ENCODE peak calls at places on chromosomes 3 and 15, in ten cellular contexts. G, X, P, H, Y, A, W, J, O and F are unnamed samples.

GRCh38 chr15:68217341-68217740 is 12.2 kb downstream of the CLN6 start:
- DNase-seq in W (no peak), G (no peak), Y (no peak), A (no peak), P (no peak), H (no peak), J (no peak), X (no peak), O (no peak), F (no peak)

GRCh38 chr3:110077093-110077492 is 739.7 kb upstream of the DPPA4 start:
- DNase-seq in X (no peak), A (no peak), W (no peak), G (no peak), J (no peak), P (no peak), O (no peak), Y (no peak), H (no peak), F (no peak)

GRCh38 chr3:111538111-111538510 is 3.9 kb upstream of the CD96 start:
- DNase-seq in Y (no peak), P (no peak), G (no peak), A (no peak), J (no peak), W (no peak), O (no peak), X (no peak), H (no peak), F (no peak)

GRCh38 chr3:186165331-186165730 is 56.4 kb upstream of the ETV5 start:
- DNase-seq in Y (no peak), G (no peak), A (no peak), J (no peak), W (no peak), O (no peak), X (no peak), H (no peak), P (no peak), F (no peak)

GRCh38 chr15:80308002-80308401 is 56.0 kb upstream of the CTXND1 start:
- DNase-seq in X (no peak), J (no peak), G (no peak), P (no peak), A (no peak), W (no peak), H (peak; percentile 72), O (no peak), Y (no peak), F (no peak)

GRCh38 chr3:9552252-9552999 is 1.2 kb downstream of the LHFPL4 start:
- DNase-seq in J (peak; percentile 48), A (peak; percentile 63), Y (no peak), O (no peak), H (peak; percentile 92), X (peak; percentile 11), G (peak; percentile 77), W (no peak), P (peak; percentile 16), F (peak; percentile 88)

GRCh38 chr3:126925411-126926171 is 57.3 kb upstream of the PLXNA1 start:
- DNase-seq in H (no peak), P (no peak), X (no peak), Y (no peak), W (no peak), O (no peak), J (no peak), G (no peak), A (no peak), F (no peak)

GRCh38 chr3:31610700-31611275 is 78.1 kb downstream of the STT3B start:
- DNase-seq in P (no peak), Y (no peak), A (no peak), X (no peak), H (no peak), W (peak; percentile 19), O (no peak), J (peak; percentile 60), G (peak; percentile 14), F (peak; percentile 38)

GRCh38 chr3:127734754-127735473 is 62.2 kb downstream of the ABTB1 start:
- DNase-seq in P (no peak), Y (no peak), W (peak; percentile 98), J (peak; percentile 94), X (no peak), O (no peak), G (no peak), H (no peak), A (no peak), F (no peak)

GRCh38 chr15:47741907-47742306 is 24.6 kb downstream of the SEMA6D start:
- DNase-seq in W (no peak), J (no peak), Y (no peak), X (no peak), O (no peak), H (no peak), A (no peak), G (no peak), P (no peak), F (no peak)

GRCh38 chr3:15007681-15008141 is 57.4 kb downstream of the MRPS25 start:
- DNase-seq in H (no peak), A (no peak), X (no peak), O (no peak), W (no peak), G (no peak), P (no peak), Y (no peak), J (no peak), F (no peak)

GRCh38 chr15:32852771-32853170 is 135.0 kb downstream of the GREM1 start:
- DNase-seq in Y (no peak), P (no peak), O (no peak), H (no peak), X (no peak), G (no peak), A (no peak), W (no peak), J (no peak), F (no peak)

GRCh38 chr3:71718069-71718468 is 7.1 kb downstream of the EIF4E3 start:
- DNase-seq in Y (no peak), O (no peak), G (no peak), P (no peak), W (no peak), J (no peak), H (no peak), X (peak; percentile 35), A (no peak), F (no peak)

GRCh38 chr3:124202754-124203153 is 210.8 kb upstream of the ROPN1 start:
- DNase-seq in H (no peak), P (peak; percentile 11), O (no peak), J (no peak), W (no peak), Y (no peak), G (no peak), A (no peak), X (no peak), F (no peak)

GRCh38 chr3:14768881-14769280 is 49.9 kb upstream of the FGD5 start:
- DNase-seq in X (no peak), A (peak; percentile 12), Y (no peak), J (no peak), G (no peak), O (no peak), W (no peak), P (no peak), H (no peak), F (peak; percentile 17)

GRCh38 chr3:115322901-115323300 is 175.8 kb upstream of the ZBTB20 start:
- DNase-seq in W (no peak), J (no peak), X (no peak), A (no peak), Y (no peak), H (no peak), G (no peak), P (no peak), O (no peak), F (no peak)

GRCh38 chr15:84143753-84144314 is 91.7 kb upstream of the GOLGA6L4 start:
- DNase-seq in W (no peak), X (no peak), Y (no peak), H (no peak), O (no peak), P (no peak), G (no peak), J (no peak), A (no peak), F (no peak)

GRCh38 chr3:36701903-36702374 is 62.4 kb downstream of the DCLK3 start:
- DNase-seq in H (no peak), O (no peak), G (no peak), J (peak; percentile 17), W (no peak), X (no peak), A (no peak), Y (no peak), P (no peak), F (no peak)

GRCh38 chr15:101025116-101025885 is 106.1 kb downstream of the LRRK1 start:
- DNase-seq in X (no peak), A (peak; percentile 3), G (no peak), J (no peak), O (no peak), W (no peak), H (no peak), Y (no peak), P (peak; percentile 1), F (peak; percentile 8)

GRCh38 chr3:183584246-183584913 is 28.9 kb upstream of the KLHL6 start:
- DNase-seq in G (peak; percentile 5), Y (no peak), P (peak; percentile 27), H (no peak), O (no peak), X (no peak), J (no peak), A (no peak), W (no peak), F (no peak)

GRCh38 chr15:100284191-100284590 is 57.6 kb downstream of the ADAMTS17 start:
- DNase-seq in O (no peak), Y (no peak), J (no peak), H (no peak), G (no peak), P (no peak), W (no peak), X (no peak), A (no peak), F (no peak)

GRCh38 chr3:11382146-11382545 is 109.9 kb downstream of the ATG7 start:
- DNase-seq in P (no peak), X (no peak), H (no peak), O (no peak), W (no peak), G (no peak), Y (no peak), J (no peak), A (no peak), F (no peak)

GRCh38 chr3:188720636-188721035 is 451.1 kb upstream of the TPRG1 start:
- DNase-seq in A (no peak), W (no peak), O (no peak), H (no peak), Y (no peak), X (no peak), G (no peak), P (no peak), J (no peak), F (no peak)

GRCh38 chr3:122563717-122564025 is 429 bp downstream of the PARP9 start:
- DNase-seq in A (peak; percentile 49), W (no peak), P (no peak), G (no peak), O (no peak), H (no peak), Y (no peak), X (no peak), J (no peak), F (no peak)

GRCh38 chr3:81764665-81765064 is 3.2 kb upstream of the GBE1 start:
- DNase-seq in H (no peak), O (no peak), J (no peak), Y (no peak), W (no peak), P (no peak), A (no peak), G (no peak), X (no peak), F (no peak)

GRCh38 chr15:39300451-39301153 is 280.3 kb upstream of the THBS1 start:
- DNase-seq in H (no peak), O (no peak), X (no peak), Y (no peak), A (no peak), P (no peak), W (peak; percentile 36), J (no peak), G (no peak), F (no peak)

GRCh38 chr15:74817370-74817737 is 4.7 kb downstream of the LMAN1L start:
- DNase-seq in A (no peak), Y (no peak), J (no peak), H (no peak), X (no peak), P (peak; percentile 66), G (peak; percentile 26), W (no peak), O (no peak), F (peak; percentile 60)

GRCh38 chr3:87549208-87549607 is 272.8 kb upstream of the POU1F1 start:
- DNase-seq in X (no peak), P (no peak), G (no peak), W (no peak), Y (no peak), H (no peak), J (peak; percentile 82), O (no peak), A (no peak), F (no peak)